ENCODE peak calls at places on chromosomes 5 and 9, in four cellular contexts. P is WTC11, Z is fibroblast of mammary gland, E is transverse colon. V is an unnamed sample.

GRCh38 chr5:102807878-102808502 is 52.9 kb downstream of the PAM start:
- DNase-seq in Z (peak; percentile 74), E (peak; percentile 11), P (no peak), V (no peak)

GRCh38 chr5:151128817-151129216 is 28.8 kb downstream of the ANXA6 start:
- DNase-seq in P (no peak), E (no peak), Z (no peak), V (no peak)

GRCh38 chr5:17148481-17148880 is 69.0 kb upstream of the BASP1 start:
- DNase-seq in E (no peak), Z (no peak), P (no peak), V (no peak)

GRCh38 chr5:172351240-172351778 is 67.7 kb upstream of the UBTD2 start:
- DNase-seq in Z (no peak), P (no peak), E (no peak), V (no peak)

GRCh38 chr9:13804532-13804931 is 509.4 kb downstream of the NFIB start:
- DNase-seq in E (no peak), P (no peak), Z (peak; percentile 24), V (no peak)

GRCh38 chr5:14323466-14323865 is 180.3 kb downstream of the TRIO start:
- DNase-seq in P (no peak), E (no peak), Z (no peak), V (no peak)

GRCh38 chr9:68523367-68523936 is 17.2 kb downstream of the TMEM252 start:
- DNase-seq in P (no peak), E (no peak), Z (no peak), V (peak; percentile 32)

GRCh38 chr9:70110194-70111041 is 66.8 kb downstream of the MAMDC2 start:
- DNase-seq in P (no peak), Z (peak; percentile 50), E (no peak), V (no peak)

GRCh38 chr5:88813805-88814584 is 69.0 kb downstream of the MEF2C start:
- DNase-seq in P (peak; percentile 13), Z (no peak), E (no peak), V (no peak)

GRCh38 chr9:132125944-132126720 is 35.7 kb upstream of the NTNG2 start:
- DNase-seq in E (no peak), Z (no peak), P (no peak), V (no peak)

GRCh38 chr5:313806-314376 is 7.6 kb upstream of the AHRR start:
- DNase-seq in P (no peak), E (no peak), Z (no peak), V (no peak)

GRCh38 chr5:15566306-15566705 is 66.3 kb downstream of the FBXL7 start:
- DNase-seq in E (no peak), Z (peak; percentile 44), P (no peak), V (no peak)

GRCh38 chr5:163867738-163868137 is 362.3 kb downstream of the MAT2B start:
- DNase-seq in Z (no peak), E (no peak), P (no peak), V (no peak)

GRCh38 chr9:18824095-18824666 is 208.8 kb downstream of the SAXO1 start:
- DNase-seq in P (no peak), E (peak; percentile 17), Z (no peak), V (no peak)

GRCh38 chr9:128340691-128341434 is 536 bp downstream of the SLC27A4 start:
- DNase-seq in P (peak; percentile 36), Z (no peak), E (peak; percentile 27), V (no peak)

GRCh38 chr5:136979131-136979530 is 520.0 kb downstream of the SPOCK1 start:
- DNase-seq in Z (no peak), E (no peak), P (no peak), V (no peak)

GRCh38 chr5:36558652-36559051 is 47.8 kb upstream of the SLC1A3 start:
- DNase-seq in Z (no peak), P (no peak), E (no peak), V (no peak)

GRCh38 chr9:101387871-101388506 is 3.2 kb upstream of the BAAT start:
- DNase-seq in Z (peak; percentile 74), P (no peak), E (no peak), V (peak; percentile 34)

GRCh38 chr5:138095100-138095907 is 11.5 kb downstream of the WNT8A start:
- DNase-seq in P (peak; percentile 22), E (no peak), Z (no peak), V (no peak)

GRCh38 chr9:98974994-98975712 is 31.4 kb downstream of the COL15A1 start:
- DNase-seq in E (peak; percentile 89), P (peak; percentile 94), Z (peak; percentile 68), V (peak; percentile 84)

GRCh38 chr5:124995451-124995850 is 249.0 kb upstream of the ZNF608 start:
- DNase-seq in Z (no peak), P (no peak), E (no peak), V (no peak)

GRCh38 chr5:151757233-151758140 is 944 bp downstream of the ATOX1 start:
- DNase-seq in Z (no peak), P (no peak), E (no peak), V (peak; percentile 33)

GRCh38 chr5:133977161-133977787 is 8.8 kb upstream of the C5orf15 start:
- DNase-seq in Z (no peak), E (no peak), P (no peak), V (no peak)

GRCh38 chr9:115651456-115651855 is 502.1 kb upstream of the PAPPA start:
- DNase-seq in E (no peak), Z (peak; percentile 32), P (no peak), V (no peak)

GRCh38 chr9:121285835-121286687 is 18.1 kb downstream of the GSN start:
- DNase-seq in Z (peak; percentile 71), P (peak; percentile 28), E (peak; percentile 63), V (peak; percentile 51)

GRCh38 chr9:136982232-136983051 is at the start of gene LCNL1:
- DNase-seq in P (no peak), E (no peak), Z (no peak), V (no peak)

GRCh38 chr5:80128129-80128528 is 93.0 kb downstream of the THBS4 start:
- DNase-seq in E (no peak), P (no peak), Z (peak; percentile 19), V (no peak)

GRCh38 chr9:89218040-89218928 is 39.7 kb upstream of the SHC3 start:
- DNase-seq in Z (no peak), P (no peak), E (no peak), V (no peak)

GRCh38 chr5:74801941-74802340 is 34.9 kb downstream of the NSA2 start:
- DNase-seq in P (no peak), Z (peak; percentile 75), E (no peak), V (no peak)

GRCh38 chr5:1919209-1919566 is 36.5 kb upstream of the IRX4 start:
- DNase-seq in Z (no peak), P (no peak), E (no peak), V (no peak)

GRCh38 chr5:62649025-62649424 is 70.4 kb downstream of the LRRC70 start:
- DNase-seq in E (no peak), P (no peak), Z (no peak), V (no peak)

GRCh38 chr5:9546973-9547947 is 1.4 kb upstream of the SEMA5A start:
- DNase-seq in P (peak; percentile 50), Z (peak; percentile 59), E (peak; percentile 55), V (no peak)

GRCh38 chr5:23461576-23461975 is 45.8 kb upstream of the PRDM9 start:
- DNase-seq in E (no peak), P (no peak), Z (no peak), V (no peak)

GRCh38 chr9:38700695-38701094 is 19.2 kb downstream of the FAM240B start:
- DNase-seq in E (no peak), Z (peak; percentile 28), P (no peak), V (peak; percentile 1)
- TF ChIP-seq CTCF in E (no peak), Z (no peak), P (no peak), V (no peak)

DNA sequence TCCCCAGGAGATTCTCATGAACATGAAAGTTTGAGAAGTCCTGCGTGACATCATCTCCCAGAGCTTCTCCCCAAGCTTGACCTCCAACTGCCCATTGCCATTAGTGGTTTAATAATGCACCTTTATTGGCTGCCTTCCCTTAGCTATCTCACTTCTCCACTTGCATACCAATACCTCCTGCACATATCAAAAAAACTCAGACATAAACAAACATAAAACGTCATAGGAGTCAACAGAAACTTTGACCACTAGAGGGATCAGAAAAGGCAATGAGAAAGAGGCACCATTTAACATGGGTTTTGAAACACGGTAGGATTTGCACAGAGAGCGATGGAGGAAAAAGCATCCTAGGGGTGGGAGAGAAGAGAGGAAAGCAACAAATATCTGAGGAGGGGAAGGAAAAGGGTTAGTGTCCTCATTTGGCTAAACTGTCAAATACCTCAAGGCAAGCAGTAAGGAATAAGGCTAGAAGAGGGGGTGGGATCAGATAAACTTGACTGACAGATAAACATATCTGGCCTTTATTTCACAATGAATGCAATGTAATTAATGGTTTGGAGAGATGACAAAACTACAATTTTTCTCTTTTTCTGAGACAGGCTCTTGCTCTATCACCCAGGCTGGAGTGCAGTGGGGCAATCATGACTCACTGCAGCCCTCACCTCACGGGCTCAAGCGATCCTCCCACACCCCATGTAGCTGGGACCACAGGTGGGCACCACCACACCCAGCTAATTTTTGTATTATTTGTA is 27.0 kb downstream of the GNAQ start:
- DNase-seq in E (no peak), P (no peak), Z (no peak), V (peak; percentile 31)
- TF ChIP-seq CTCF in E (peak; percentile 35), P (no peak), Z (peak; percentile 39), V (no peak)

DNA sequence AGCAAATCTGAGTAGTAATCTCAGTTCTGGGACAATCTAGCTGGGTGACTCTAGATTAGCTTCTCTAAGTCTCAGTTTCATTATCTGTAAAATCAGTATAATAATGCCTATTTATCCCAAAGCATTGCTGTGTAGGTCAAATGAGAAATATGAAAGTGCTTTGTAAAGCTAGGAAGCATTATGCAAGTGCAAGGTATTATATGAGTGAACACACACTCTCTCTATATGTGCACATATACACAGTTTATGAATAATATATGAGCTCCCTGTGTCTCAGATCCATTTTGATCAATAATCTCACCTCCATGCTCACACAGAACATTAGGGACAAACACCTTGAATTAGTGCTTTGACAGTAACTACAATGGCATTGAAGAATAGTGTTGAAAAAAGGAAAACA is 357.5 kb downstream of the SLIT3 start:
- DNase-seq in Z (no peak), P (no peak), E (no peak), V (no peak)
- TF ChIP-seq CTCF in Z (no peak), P (no peak), E (no peak), V (no peak)

GRCh38 chr5:146007270-146007669 is 70.9 kb downstream of the SH3RF2 start:
- DNase-seq in E (no peak), P (no peak), Z (peak; percentile 34), V (no peak)
- TF ChIP-seq CTCF in E (no peak), P (no peak), Z (no peak), V (no peak)

DNA sequence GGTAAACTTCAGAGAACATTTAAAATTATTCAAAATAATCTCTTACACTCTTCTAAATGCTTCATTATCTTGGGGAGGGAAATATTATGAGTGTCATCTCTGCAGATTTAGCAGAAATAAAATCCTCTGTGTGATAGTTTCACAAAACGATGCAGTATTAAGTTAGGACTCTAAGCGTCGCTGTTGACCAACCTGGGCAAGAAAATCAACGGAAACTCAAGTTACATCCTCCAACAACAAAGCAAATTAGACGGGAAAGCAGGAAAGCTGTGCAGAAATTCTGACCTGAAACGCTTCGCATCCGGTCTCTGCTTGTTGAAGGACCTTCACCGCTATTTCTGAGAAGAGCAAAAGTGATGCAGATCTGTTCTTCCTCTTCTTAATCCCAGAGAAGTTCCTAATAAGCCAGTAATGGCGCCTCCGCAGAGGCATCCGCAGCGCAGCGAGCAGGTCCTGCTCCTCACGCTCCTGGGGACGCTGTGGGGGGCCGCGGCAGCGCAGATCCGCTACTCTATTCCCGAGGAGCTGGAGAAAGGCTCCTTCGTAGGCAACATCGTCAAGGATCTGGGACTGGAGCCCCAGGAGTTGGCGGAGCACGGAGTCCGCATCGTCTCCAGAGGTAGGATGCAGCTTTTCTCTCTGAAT is at the start of gene PCDHGA6:
- DNase-seq in P (no peak), E (no peak), Z (peak; percentile 50), V (no peak)
- TF ChIP-seq CTCF in P (no peak), E (no peak), Z (peak; percentile 64), V (no peak)

V was measured in Calu3.